ENCODE peak calls at places on chromosomes 5 and 9, in four cellular contexts. U, H, A and F are unnamed samples.

GRCh38 chr5:134245101-134245604 is 19.3 kb upstream of the PPP2CA start:
- DNase-seq in U (no peak), H (no peak), A (no peak), F (no peak)

GRCh38 chr5:57082441-57083067 is 91.3 kb upstream of the GPBP1 start:
- DNase-seq in U (peak), H (no peak), A (no peak), F (no peak)

GRCh38 chr5:1383344-1383743 is 38.4 kb upstream of the CLPTM1L start:
- DNase-seq in U (no peak), H (no peak), A (no peak), F (no peak)

GRCh38 chr9:110842169-110842568 is 173.6 kb downstream of the MUSK start:
- DNase-seq in U (no peak), H (no peak), A (no peak), F (no peak)

GRCh38 chr9:115328677-115329076 is 210.7 kb upstream of the TNC start:
- DNase-seq in U (no peak), H (no peak), A (peak), F (no peak)

GRCh38 chr5:141681695-141682641 is at the start of gene ARAP3:
- DNase-seq in U (peak), H (peak), A (no peak), F (peak)

GRCh38 chr9:129583308-129584038 is 37.4 kb downstream of the C9orf50 start:
- DNase-seq in U (no peak), H (no peak), A (no peak), F (no peak)

GRCh38 chr5:163622796-163623195 is 117.4 kb downstream of the MAT2B start:
- DNase-seq in U (no peak), H (no peak), A (no peak), F (no peak)

GRCh38 chr5:1477341-1477740 is 32.1 kb upstream of the SLC6A3 start:
- DNase-seq in U (no peak), H (peak), A (no peak), F (peak)

GRCh38 chr9:116142706-116143492 is 10.7 kb upstream of the PAPPA start:
- DNase-seq in U (no peak), H (no peak), A (no peak), F (no peak)

GRCh38 chr5:146529984-146530383 is 14.0 kb upstream of the GPR151 start:
- DNase-seq in U (no peak), H (no peak), A (no peak), F (no peak)

GRCh38 chr5:126656397-126657007 is 55.8 kb downstream of the PHAX start:
- DNase-seq in U (peak), H (no peak), A (no peak), F (no peak)

GRCh38 chr5:93607367-93608258 is 24.6 kb downstream of the NR2F1 start:
- DNase-seq in U (peak), H (no peak), A (peak), F (no peak)

GRCh38 chr9:9791621-9792020 is 821.2 kb downstream of the PTPRD start:
- DNase-seq in U (no peak), H (no peak), A (no peak), F (no peak)

GRCh38 chr9:130664191-130665028 is at the start of gene PRDM12:
- DNase-seq in U (no peak), H (no peak), A (no peak), F (no peak)

GRCh38 chr9:13806731-13807130 is 507.2 kb downstream of the NFIB start:
- DNase-seq in U (no peak), H (no peak), A (no peak), F (no peak)

GRCh38 chr9:26077860-26078259 is 399.6 kb upstream of the TUSC1 start:
- DNase-seq in U (no peak), H (no peak), A (no peak), F (no peak)

GRCh38 chr5:181242031-181242451 is 1.7 kb downstream of the RACK1 start:
- DNase-seq in U (no peak), H (no peak), A (no peak), F (no peak)

GRCh38 chr9:98726735-98727134 is 18.0 kb upstream of the GABBR2 start:
- DNase-seq in U (no peak), H (no peak), A (peak), F (no peak)

GRCh38 chr5:39517800-39518199 is 93.0 kb upstream of the DAB2 start:
- DNase-seq in U (no peak), H (no peak), A (no peak), F (no peak)

GRCh38 chr9:134185536-134186011 is 21.2 kb upstream of the RNU6ATAC start:
- DNase-seq in U (no peak), H (no peak), A (no peak), F (no peak)

GRCh38 chr5:149317281-149318048 is 27.8 kb upstream of the GRPEL2 start:
- DNase-seq in U (peak), H (peak), A (peak), F (peak)